ENCODE peak calls at places on chromosomes 4 and X, in five cellular contexts. P is endothelial cell of umbilical vein, B is esophagus muscularis mucosa, N is right cardiac atrium, S is H9. J is an unnamed sample. For H3K4me1, the result is how much of the 10 kb centered on the place peaks cover.

GRCh38 chrX:24026403-24026801 is 584 bp downstream of the KLHL15 start:
- DNase-seq in S (no peak), P (peak), N (no peak), B (no peak), J (no peak)

GRCh38 chr4:139266208-139266582 is 13.8 kb downstream of the MGARP start:
- DNase-seq in B (no peak), P (no peak), S (no peak), N (no peak), J (no peak)

GRCh38 chr4:119744580-119744979 is 116.0 kb upstream of the PDE5A start:
- DNase-seq in N (no peak), B (no peak), P (no peak), S (no peak), J (no peak)

GRCh38 chrX:132467029-132467428 is 21.8 kb downstream of the MBNL3 start:
- DNase-seq in N (no peak), P (no peak), S (no peak), B (no peak), J (no peak)

GRCh38 chrX:153689654-153690465 is 2.1 kb downstream of the SLC6A8 start:
- DNase-seq in P (no peak), S (peak), B (no peak), N (peak), J (no peak)

GRCh38 chr4:172962564-172963353 is 205.9 kb upstream of the GALNT7 start:
- DNase-seq in P (peak), S (no peak), B (no peak), N (no peak), J (no peak)

GRCh38 chr4:163587867-163588266 is 93.4 kb downstream of the TMA16 start:
- DNase-seq in N (no peak), P (no peak), S (no peak), B (no peak), J (no peak)

GRCh38 chr4:86498560-86499166 is 95.5 kb upstream of the PTPN13 start:
- DNase-seq in S (no peak), N (no peak), P (peak), B (no peak), J (no peak)

GRCh38 chr4:71526626-71527406 is 188.0 kb downstream of the SLC4A4 start:
- DNase-seq in S (no peak), B (no peak), N (no peak), P (no peak), J (no peak)

GRCh38 chr4:139223682-139224317 is 46.8 kb upstream of the ELF2 start:
- DNase-seq in S (no peak), N (peak), B (no peak), P (peak), J (no peak)

GRCh38 chrX:12440245-12440644 is 302.0 kb downstream of the FRMPD4 start:
- DNase-seq in N (no peak), S (peak), B (no peak), P (no peak), J (no peak)

GRCh38 chr4:8525383-8526120 is 54.6 kb upstream of the GPR78 start:
- DNase-seq in S (no peak), N (no peak), B (no peak), P (no peak), J (peak)

DNA sequence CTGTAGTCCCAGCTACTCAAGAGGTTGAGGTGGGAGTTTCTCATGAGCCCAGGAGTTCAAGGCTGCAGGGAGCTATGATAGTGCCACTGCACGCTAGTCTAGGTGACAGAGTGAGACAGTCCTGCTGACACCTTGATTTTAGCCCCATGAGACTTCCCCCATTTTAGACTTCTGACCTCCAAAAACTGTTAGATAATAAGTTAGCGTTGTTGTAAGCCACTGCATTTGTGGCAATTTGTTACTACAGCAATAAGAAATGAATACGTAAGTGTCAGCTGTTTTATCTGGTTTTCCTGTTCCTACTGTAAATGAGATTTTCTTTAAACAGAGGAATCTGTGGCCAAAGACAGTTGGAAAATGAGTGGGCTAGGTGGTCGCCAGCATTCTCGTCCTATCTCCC is 83.9 kb downstream of the ARHGAP10 start:
- DNase-seq in P (no peak), N (no peak), B (no peak), S (no peak), J (no peak)
- H3K4me1 ChIP-seq in P (under half), N (under half), B (half or more), S (under half), J (under half)

GRCh38 chr4:158778065-158778711 is 9.4 kb downstream of the FNIP2 start:
- DNase-seq in N (no peak), S (no peak), P (no peak), B (no peak), J (no peak)

GRCh38 chr4:158778712-158779111 is 9.9 kb downstream of the FNIP2 start:
- DNase-seq in S (no peak), N (no peak), P (no peak), B (no peak), J (no peak)

GRCh38 chr4:158777423-158777822 is 8.6 kb downstream of the FNIP2 start:
- DNase-seq in N (no peak), B (no peak), P (no peak), S (no peak), J (no peak)

GRCh38 chr4:158775091-158775651 is 6.3 kb downstream of the FNIP2 start:
- DNase-seq in B (no peak), S (no peak), N (peak), P (peak), J (no peak)

DNA sequence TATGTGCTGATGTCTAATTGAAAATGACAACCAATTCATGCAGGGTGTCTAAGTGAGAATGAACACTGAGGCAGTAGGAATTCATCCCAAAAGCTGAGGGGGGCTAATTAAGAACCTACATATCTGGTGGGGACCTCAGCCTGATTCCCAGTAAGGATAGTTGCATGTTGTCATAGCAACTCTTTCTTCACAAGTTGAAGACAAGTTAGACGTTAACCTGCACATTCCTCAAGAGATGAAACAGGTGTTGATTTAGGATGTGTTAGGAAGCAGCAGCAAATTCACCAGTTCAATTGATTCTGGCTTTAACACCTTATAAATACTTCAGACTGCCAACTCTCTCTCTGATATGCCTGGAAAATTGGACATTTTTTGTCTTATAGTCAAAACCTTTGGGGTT is 7.3 kb downstream of the FNIP2 start:
- DNase-seq in S (no peak), P (no peak), N (no peak), B (no peak), J (no peak)
- H3K4me1 ChIP-seq in S (under half), P (under half), N (under half), B (half or more), J (under half)

GRCh38 chr4:123618606-123619005 is 222.0 kb downstream of the SPRY1 start:
- DNase-seq in P (no peak), N (no peak), S (no peak), B (no peak), J (no peak)
- H3K4me1 ChIP-seq in P (under half), N (under half), S (under half), B (under half), J (under half)

GRCh38 chr4:110988741-110989140 is 365.9 kb upstream of the PITX2 start:
- DNase-seq in S (no peak), B (no peak), P (no peak), N (no peak), J (no peak)
- H3K4me1 ChIP-seq in S (under half), B (under half), P (under half), N (under half), J (under half)

DNA sequence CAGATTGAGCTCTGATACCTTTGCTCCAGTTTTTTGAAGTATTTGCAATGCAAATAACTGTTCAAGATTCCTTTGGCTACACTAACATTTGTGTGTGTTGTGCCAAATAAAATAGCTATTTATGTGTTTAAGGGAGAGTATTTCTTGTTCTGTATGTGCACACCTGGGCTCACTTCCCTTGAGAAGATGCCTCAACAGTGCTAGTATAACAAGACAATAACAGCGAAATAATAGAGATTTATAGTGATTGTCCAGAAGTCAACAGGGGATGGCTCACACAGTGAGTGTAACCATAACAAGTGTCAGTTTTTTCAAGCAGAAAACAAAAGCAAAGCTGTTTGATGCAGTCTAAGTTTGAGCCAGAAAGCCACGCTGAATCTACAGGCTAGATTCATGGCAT is 460.5 kb downstream of the CENPC start:
- DNase-seq in N (no peak), B (no peak), P (no peak), S (no peak), J (no peak)
- H3K4me1 ChIP-seq in N (under half), B (under half), P (under half), S (under half), J (under half)

DNA sequence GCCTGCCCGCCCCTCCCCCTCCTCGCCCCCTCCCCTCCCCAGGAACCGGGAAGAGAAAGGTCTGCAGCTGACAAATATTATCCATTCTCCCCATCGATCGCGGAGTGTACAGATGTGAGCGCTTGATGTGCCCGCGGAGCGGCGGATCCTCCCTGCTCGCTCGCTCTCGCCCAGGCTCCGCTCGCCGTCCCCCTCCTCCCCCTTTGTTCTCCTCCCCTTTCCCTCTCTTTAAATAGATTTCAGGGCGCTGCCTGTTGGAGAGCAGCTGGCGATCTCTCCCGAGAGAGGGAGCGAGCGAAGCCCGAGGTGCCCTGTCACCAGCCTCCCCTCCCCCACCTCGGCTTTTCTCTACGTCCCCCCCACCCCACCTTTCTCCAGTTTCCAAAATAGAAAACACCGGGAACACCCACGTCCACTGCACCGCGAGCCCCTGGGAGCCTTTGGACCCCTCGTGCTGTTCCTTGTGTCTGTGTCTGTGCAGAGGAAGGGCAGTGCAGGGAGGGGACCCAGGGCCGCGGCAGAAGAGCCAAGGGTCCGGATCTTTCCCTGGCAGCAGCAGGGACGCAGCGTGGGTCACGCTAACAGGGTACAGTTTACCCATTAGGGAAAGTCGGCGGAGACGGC is 56.6 kb upstream of the BCOR start:
- DNase-seq in P (no peak), S (peak), N (peak), B (no peak), J (no peak)
- H3K4me1 ChIP-seq in P (under half), S (under half), N (under half), B (under half), J (under half)

DNA sequence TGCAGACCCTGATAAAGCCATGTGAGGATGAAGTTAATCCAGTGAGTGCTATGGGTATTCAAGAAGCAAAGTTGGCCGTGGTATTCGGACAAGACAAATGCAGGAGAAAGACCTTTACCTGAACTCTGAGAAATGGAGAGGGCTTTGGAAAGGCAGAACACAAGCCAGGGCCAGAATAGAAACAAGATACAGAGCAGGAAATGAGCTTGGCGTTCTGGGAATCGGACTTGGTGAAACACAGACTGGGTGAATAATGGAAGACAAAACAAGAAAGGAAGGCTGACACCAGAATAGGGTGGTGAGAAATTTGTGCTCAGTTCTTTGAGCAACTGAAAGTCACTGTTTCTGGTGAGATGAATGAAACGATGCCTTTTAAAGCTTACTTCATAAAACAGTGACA is 83.3 kb downstream of the VEGFC start:
- DNase-seq in P (peak), N (no peak), S (no peak), B (no peak), J (no peak)
- H3K4me1 ChIP-seq in P (under half), N (under half), S (under half), B (under half), J (under half)

DNA sequence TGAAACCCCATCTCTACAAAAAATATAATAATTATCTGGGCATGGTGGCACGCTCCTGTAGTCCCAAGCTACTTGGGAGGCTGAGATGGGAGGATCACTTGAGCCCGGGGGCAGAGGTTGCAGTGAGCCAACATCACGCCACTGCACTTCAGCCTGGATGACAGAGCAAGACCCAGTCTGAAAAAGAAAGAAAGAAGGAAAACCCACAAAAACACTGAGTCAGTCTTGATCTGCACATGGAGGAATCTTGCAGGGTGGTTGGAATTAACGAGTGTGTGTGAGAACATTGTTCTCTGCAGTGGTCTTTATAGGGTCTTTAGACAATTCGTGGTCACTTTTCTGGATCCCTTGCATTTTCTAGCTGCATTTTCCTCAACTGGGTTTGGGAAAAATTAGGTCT is 23.2 kb downstream of the ADD1 start:
- DNase-seq in N (no peak), B (no peak), P (no peak), S (no peak), J (no peak)
- H3K4me1 ChIP-seq in N (under half), B (half or more), P (under half), S (under half), J (half or more)

DNA sequence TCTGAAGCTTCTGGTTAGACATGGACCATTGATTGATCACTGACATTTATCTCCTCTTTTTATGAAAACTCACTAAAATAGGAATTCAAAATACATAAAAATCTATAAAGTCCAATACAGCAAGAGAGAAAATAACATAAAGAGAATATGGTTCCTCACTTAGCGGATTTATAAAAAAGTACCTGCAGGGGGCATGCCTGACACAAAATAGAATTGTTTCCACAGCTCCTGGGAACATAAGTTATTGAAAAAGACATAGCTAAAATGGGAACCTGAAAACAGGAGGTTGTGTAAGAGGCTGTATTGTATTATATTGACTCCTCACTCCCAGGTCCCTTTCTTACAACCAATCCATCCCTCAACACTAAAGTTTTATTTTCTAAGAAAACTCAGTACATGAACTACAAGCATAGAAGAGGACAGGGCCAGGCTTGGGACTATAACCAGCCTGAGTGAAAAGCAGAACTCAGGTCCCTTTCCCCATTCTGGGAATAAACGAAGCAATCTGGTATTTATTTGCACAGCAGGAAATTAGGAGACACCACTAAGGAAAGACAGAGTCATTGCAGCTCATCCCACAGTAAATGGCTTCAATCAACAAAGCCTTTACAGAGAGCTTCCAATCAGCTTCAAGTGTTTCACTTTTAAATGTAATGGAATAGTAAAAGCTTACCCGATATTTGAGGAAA is 121.1 kb upstream of the NDST4 start:
- DNase-seq in B (no peak), N (no peak), P (no peak), S (peak), J (no peak)
- H3K4me1 ChIP-seq in B (under half), N (under half), P (under half), S (under half), J (under half)

J was measured in spleen.